ENCODE peak calls at places on chromosomes 6 and 20, in four cellular contexts. C is K562, F is HepG2, L is GM12878. N is an unnamed sample.

GRCh38 chr6:17281100-17281496 is at the start of gene RBM24:
- DNase-seq in C (no peak), L (no peak), F (peak; percentile 66), N (peak; percentile 71)

GRCh38 chr20:62472020-62472342 is 3.8 kb downstream of the GATA5 start:
- DNase-seq in F (no peak), L (no peak), C (no peak), N (no peak)

GRCh38 chr6:126228001-126228791 is 111.7 kb upstream of the CENPW start:
- DNase-seq in F (no peak), C (no peak), L (no peak), N (no peak)

GRCh38 chr20:8782804-8783203 is 286.1 kb upstream of the PLCB4 start:
- DNase-seq in F (no peak), C (no peak), L (no peak), N (no peak)

GRCh38 chr20:63129376-63129965 is 86.5 kb downstream of the YTHDF1 start:
- DNase-seq in F (no peak), L (no peak), C (no peak), N (peak; percentile 2)

GRCh38 chr6:73923899-73924485 is 228.0 kb downstream of the CD109 start:
- DNase-seq in C (no peak), L (no peak), F (no peak), N (no peak)

GRCh38 chr6:157317129-157317814 is 6.0 kb downstream of the TMEM242 start:
- DNase-seq in F (peak; percentile 48), L (no peak), C (peak; percentile 72), N (no peak)

GRCh38 chr6:79810153-79810806 is 137.1 kb downstream of the ELOVL4 start:
- DNase-seq in F (no peak), C (no peak), L (no peak), N (no peak)

GRCh38 chr6:163405412-163406309 is 8.9 kb upstream of the QKI start:
- DNase-seq in C (no peak), L (no peak), F (peak; percentile 50), N (no peak)

GRCh38 chr6:98037571-98037970 is 754.6 kb upstream of the MMS22L start:
- DNase-seq in C (no peak), F (no peak), L (no peak), N (no peak)

GRCh38 chr6:128465368-128466343 is 54.7 kb downstream of the PTPRK start:
- DNase-seq in L (no peak), C (no peak), F (no peak), N (no peak)

GRCh38 chr20:57443866-57444265 is 52.7 kb downstream of the RBM38 start:
- DNase-seq in F (no peak), C (no peak), L (no peak), N (no peak)

GRCh38 chr6:163780993-163781392 is 366.5 kb downstream of the QKI start:
- DNase-seq in C (no peak), L (no peak), F (no peak), N (peak; percentile 25)

GRCh38 chr6:90868256-90868655 is 281.4 kb upstream of the MAP3K7 start:
- DNase-seq in C (no peak), F (no peak), L (no peak), N (no peak)

GRCh38 chr20:42721923-42722322 is 467.8 kb downstream of the PTPRT start:
- DNase-seq in F (no peak), L (no peak), C (no peak), N (no peak)

GRCh38 chr20:58818585-58819285 is 32.0 kb downstream of the GNAS-AS1 start:
- DNase-seq in C (no peak), F (no peak), L (peak; percentile 3), N (no peak)
- TF ChIP-seq TCF7 in C (no peak), F (no peak), L (no peak), N (no peak)

GRCh38 chr6:111377558-111378120 is 105.4 kb downstream of the REV3L start:
- DNase-seq in C (peak; percentile 58), L (no peak), F (no peak), N (no peak)
- TF ChIP-seq NR2C2 in C (no peak), L (no peak), F (no peak), N (no peak)

GRCh38 chr20:37344506-37345338 is 1.2 kb upstream of the SRC start:
- DNase-seq in F (peak; percentile 77), C (no peak), L (no peak), N (no peak)
- TF ChIP-seq TCF7 in F (no peak), C (no peak), L (no peak), N (no peak)

GRCh38 chr6:89724981-89725380 is 86.4 kb upstream of the LYRM2 start:
- DNase-seq in F (no peak), L (no peak), C (peak; percentile 20), N (no peak)

GRCh38 chr6:89727501-89727900 is 89.0 kb upstream of the LYRM2 start:
- DNase-seq in F (no peak), L (no peak), C (no peak), N (no peak)

GRCh38 chr6:89731924-89732568 is 87.5 kb downstream of the MDN1 start:
- DNase-seq in F (no peak), L (no peak), C (no peak), N (no peak)

GRCh38 chr6:89734526-89734925 is 85.1 kb downstream of the MDN1 start:
- DNase-seq in C (no peak), F (no peak), L (no peak), N (no peak)

GRCh38 chr6:89729818-89730217 is 89.8 kb downstream of the MDN1 start:
- DNase-seq in F (no peak), C (no peak), L (peak; percentile 8), N (no peak)
- TF ChIP-seq NR2C2 in F (no peak), C (no peak), L (no peak), N (no peak)

GRCh38 chr6:160987265-160987664 is 4.3 kb upstream of the MAP3K4 start:
- DNase-seq in L (no peak), C (no peak), F (no peak), N (no peak)

GRCh38 chr6:160992323-160993314 is 1.1 kb downstream of the MAP3K4 start:
- DNase-seq in C (peak; percentile 76), L (no peak), F (peak; percentile 79), N (peak; percentile 45)

GRCh38 chr6:160986831-160987230 is 4.7 kb upstream of the MAP3K4 start:
- DNase-seq in C (no peak), F (no peak), L (no peak), N (no peak)

GRCh38 chr6:160991411-160992322 is at the start of gene MAP3K4:
- DNase-seq in C (peak; percentile 92), F (peak; percentile 62), L (no peak), N (peak; percentile 77)

DNA sequence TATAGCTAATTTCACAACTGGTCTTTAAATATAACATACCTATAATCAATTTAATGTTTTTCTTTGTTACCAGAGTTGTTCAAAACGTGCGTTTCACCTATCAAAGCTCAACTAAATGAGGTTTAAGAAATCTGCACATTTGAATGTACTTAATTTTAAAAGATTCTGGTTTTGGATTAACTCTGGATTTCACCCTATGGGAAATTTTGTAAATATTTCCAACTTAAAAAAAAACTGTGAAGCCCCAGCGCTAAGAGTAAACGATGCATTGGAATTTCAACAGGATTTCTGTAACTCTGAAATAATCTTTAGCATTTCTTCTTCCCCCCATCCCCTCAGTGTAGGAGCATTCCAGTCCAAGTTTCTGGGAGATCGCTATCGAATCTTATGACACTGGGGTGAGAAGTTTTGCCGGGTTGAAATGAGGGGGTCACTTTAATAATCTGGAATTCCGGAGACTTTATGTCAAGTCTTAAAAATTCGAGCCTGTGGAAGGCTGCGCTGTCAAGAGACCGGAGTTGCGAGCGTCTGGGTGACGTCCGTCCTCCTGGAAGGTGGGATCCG is 640 bp upstream of the MAP3K4 start:
- DNase-seq in L (no peak), C (no peak), F (no peak), N (no peak)
- TF ChIP-seq TCF7 in L (no peak), C (no peak), F (no peak), N (no peak)

DNA sequence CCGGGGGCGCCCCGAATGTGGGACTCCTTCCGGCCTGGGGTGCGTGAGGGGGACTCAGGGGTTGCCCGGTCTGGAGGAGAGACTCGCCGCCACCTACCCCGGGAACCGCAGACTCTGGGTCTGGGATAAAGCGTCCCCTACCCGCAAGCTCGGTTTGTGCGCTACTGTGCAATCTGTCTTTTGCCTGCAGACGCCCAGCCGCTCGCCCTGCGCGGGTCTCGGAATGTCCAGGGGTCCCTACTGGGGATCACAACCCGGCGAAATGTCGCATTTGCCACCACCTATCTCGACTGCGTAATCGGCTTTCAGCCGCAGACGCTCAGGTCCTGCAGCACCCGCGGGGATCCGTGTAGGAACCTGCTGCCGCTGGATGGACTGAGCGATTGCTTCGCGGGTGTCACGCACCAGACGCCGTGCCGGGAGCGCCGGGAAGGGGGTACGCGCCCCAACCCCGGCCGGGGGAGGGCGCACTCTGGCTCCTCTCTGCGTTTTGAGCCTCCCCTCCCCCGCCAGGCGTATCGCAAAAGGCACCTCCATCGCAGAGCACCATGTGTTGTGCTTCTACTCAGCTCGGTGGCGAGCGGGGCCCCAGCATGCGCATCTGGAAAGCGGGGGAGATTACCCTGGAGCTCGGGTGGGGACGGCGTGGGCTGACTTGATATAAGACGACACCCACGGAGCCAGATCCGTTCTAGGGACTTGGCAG is 824 bp upstream of the PTPRA start:
- DNase-seq in C (peak; percentile 61), L (peak; percentile 20), F (peak; percentile 63), N (peak; percentile 77)
- TF ChIP-seq NR2C2 in C (no peak), L (no peak), F (no peak), N (no peak)

GRCh38 chr6:84583784-84584183 is 180.6 kb downstream of the TBX18 start:
- DNase-seq in C (no peak), F (no peak), L (no peak), N (no peak)

GRCh38 chr6:84582997-84583396 is 181.4 kb downstream of the TBX18 start:
- DNase-seq in C (no peak), F (no peak), L (no peak), N (no peak)

GRCh38 chr6:84588697-84589080 is 175.7 kb downstream of the TBX18 start:
- DNase-seq in F (no peak), L (no peak), C (no peak), N (no peak)
- TF ChIP-seq TCF7 in F (no peak), L (no peak), C (no peak), N (no peak)

DNA sequence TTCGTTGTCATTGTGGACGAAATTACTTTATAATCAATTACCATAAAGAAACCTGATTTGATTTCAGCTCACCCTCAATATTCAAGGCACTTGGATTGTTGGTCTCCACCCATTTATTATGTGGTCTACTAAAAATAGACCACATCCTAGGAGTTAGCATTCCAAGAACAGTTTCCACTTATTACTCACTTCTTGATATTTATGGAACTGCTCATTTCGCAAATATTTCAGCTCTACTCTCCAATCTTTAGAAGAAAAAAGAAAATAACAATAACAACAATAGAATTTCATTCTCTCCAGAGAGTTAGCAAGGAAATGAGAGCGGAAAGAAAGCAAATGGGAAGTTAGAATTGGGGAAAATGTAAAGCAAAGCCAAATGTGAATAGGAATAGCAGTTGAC is 26.2 kb upstream of the HDAC2 start:
- DNase-seq in L (no peak), C (no peak), F (no peak), N (no peak)
- TF ChIP-seq NR2C2 in L (no peak), C (no peak), F (no peak), N (no peak)

N was measured in WTC11.